ENCODE peak calls at places on chromosomes 6 and 20, in eight cellular contexts. R is esophagus muscularis mucosa, J is heart left ventricle, S is body of pancreas, N is A549, E is uterus, K is stomach, D is upper lobe of left lung. X is an unnamed sample.

GRCh38 chr6:170190046-170190445 is 100.8 kb downstream of the DLL1 start:
- DNase-seq in R (peak; percentile 64), J (no peak), S (no peak), N (no peak), E (no peak), K (no peak), D (no peak), X (no peak)

GRCh38 chr6:146931214-146931613 is 273.0 kb upstream of the STXBP5 start:
- DNase-seq in R (no peak), J (no peak), S (no peak), N (no peak), E (no peak), K (no peak), D (no peak), X (no peak)

GRCh38 chr6:149089508-149089907 is 228.0 kb upstream of the TAB2 start:
- DNase-seq in R (no peak), J (no peak), S (no peak), N (no peak), E (no peak), K (no peak), D (no peak), X (no peak)

GRCh38 chr20:47148059-47148458 is 208.4 kb downstream of the ZMYND8 start:
- DNase-seq in R (no peak), J (no peak), S (no peak), N (no peak), E (no peak), K (no peak), D (no peak), X (no peak)

GRCh38 chr6:4319992-4320683 is 184.8 kb upstream of the ECI2 start:
- DNase-seq in R (no peak), J (no peak), S (no peak), N (peak; percentile 42), E (peak; percentile 35), K (no peak), D (no peak), X (no peak)

GRCh38 chr20:24303393-24303792 is 166.0 kb upstream of the SYNDIG1 start:
- DNase-seq in R (no peak), J (no peak), S (no peak), N (peak; percentile 33), E (no peak), K (no peak), D (peak; percentile 30), X (no peak)

GRCh38 chr6:20746805-20747204 is 212.5 kb downstream of the CDKAL1 start:
- DNase-seq in R (no peak), J (no peak), S (no peak), N (no peak), E (no peak), K (no peak), D (no peak), X (no peak)

GRCh38 chr6:122530440-122531046 is 58.9 kb upstream of the SERINC1 start:
- DNase-seq in R (no peak), J (peak; percentile 26), S (peak; percentile 63), N (peak; percentile 49), E (peak; percentile 42), K (peak; percentile 53), D (no peak), X (no peak)

GRCh38 chr6:108940741-108941140 is 92.5 kb downstream of the ARMC2 start:
- DNase-seq in R (no peak), J (no peak), S (no peak), N (no peak), E (no peak), K (no peak), D (no peak), X (peak; percentile 48)

GRCh38 chr6:108941281-108941680 is 93.1 kb downstream of the ARMC2 start:
- DNase-seq in R (no peak), J (no peak), S (no peak), N (no peak), E (no peak), K (no peak), D (no peak), X (no peak)

GRCh38 chr6:108944058-108944457 is 95.8 kb downstream of the ARMC2 start:
- DNase-seq in R (no peak), J (no peak), S (no peak), N (no peak), E (no peak), K (no peak), D (no peak), X (peak; percentile 72)

GRCh38 chr6:108941867-108942266 is 93.6 kb downstream of the ARMC2 start:
- DNase-seq in R (no peak), J (no peak), S (no peak), N (no peak), E (no peak), K (no peak), D (no peak), X (no peak)

GRCh38 chr6:108942556-108943492 is 94.6 kb downstream of the ARMC2 start:
- DNase-seq in R (peak; percentile 47), J (no peak), S (no peak), N (no peak), E (no peak), K (no peak), D (no peak), X (no peak)
- TF ChIP-seq CTCF in R (no peak), J (no peak), S (no peak), N (no peak), E (no peak), K (no peak), D (no peak), X (no peak)

DNA sequence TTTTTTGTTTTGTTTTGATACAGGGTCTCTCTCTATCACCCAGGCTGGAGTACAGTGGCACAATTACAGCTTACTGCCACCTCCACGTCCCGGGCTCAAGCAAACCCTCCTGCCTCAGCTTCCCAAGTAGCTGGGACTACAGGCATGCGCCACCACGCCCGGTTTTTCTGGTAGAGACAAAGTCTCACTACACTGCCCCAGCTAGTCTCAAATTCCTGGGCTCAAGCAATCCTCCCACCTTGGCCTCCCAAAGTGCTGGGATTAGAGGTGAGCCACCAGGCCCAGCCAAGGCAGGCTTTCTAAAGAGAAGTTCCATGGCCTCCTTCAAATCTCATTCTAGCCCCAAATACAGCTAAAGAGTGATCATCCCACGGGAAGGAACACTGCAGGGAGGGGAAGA is 5.2 kb downstream of the MCCD1 start:
- DNase-seq in R (no peak), J (no peak), S (no peak), N (no peak), E (no peak), K (no peak), D (no peak), X (no peak)
- TF ChIP-seq POLR2A in R (no peak), J (no peak), S (no peak), N (no peak), E (no peak), K (no peak), D (no peak), X (no peak)

GRCh38 chr6:43147289-43147688 is 23.8 kb upstream of the SRF start:
- DNase-seq in R (no peak), J (no peak), S (no peak), N (no peak), E (no peak), K (no peak), D (no peak), X (peak; percentile 63)

GRCh38 chr6:43144879-43145278 is 26.2 kb upstream of the SRF start:
- DNase-seq in R (no peak), J (no peak), S (no peak), N (no peak), E (no peak), K (no peak), D (no peak), X (no peak)

GRCh38 chr6:43146709-43147108 is 24.4 kb upstream of the SRF start:
- DNase-seq in R (no peak), J (no peak), S (no peak), N (no peak), E (no peak), K (no peak), D (no peak), X (no peak)

GRCh38 chr6:43147691-43148477 is 23.2 kb upstream of the SRF start:
- DNase-seq in R (no peak), J (no peak), S (no peak), N (no peak), E (no peak), K (no peak), D (no peak), X (no peak)

DNA sequence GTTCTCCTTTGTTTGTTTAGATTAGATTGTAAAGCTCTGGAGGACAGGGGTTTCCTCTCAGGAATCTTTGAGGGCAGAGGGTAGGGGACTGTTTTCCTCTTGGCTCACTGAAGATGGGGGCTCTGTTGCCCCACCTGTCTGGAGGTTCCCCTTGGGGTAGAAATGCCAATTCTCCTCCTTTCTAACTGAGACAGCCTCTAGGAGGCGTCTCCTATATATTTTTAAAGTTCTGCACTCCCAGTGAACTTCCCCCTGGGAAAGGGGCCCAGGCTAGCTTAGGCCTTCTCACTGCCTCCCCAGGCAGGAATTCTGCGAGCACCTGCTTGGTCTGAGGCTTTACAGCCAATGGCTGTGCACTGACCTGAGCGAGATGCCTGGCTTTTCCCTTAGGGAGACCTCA is 24.8 kb upstream of the SRF start:
- DNase-seq in R (no peak), J (no peak), S (no peak), N (no peak), E (no peak), K (no peak), D (no peak), X (no peak)
- TF ChIP-seq CTCF in R (no peak), J (no peak), S (no peak), N (no peak), E (no peak), K (no peak), D (no peak), X (no peak)

GRCh38 chr6:27891300-27891913 is 20.8 kb downstream of the OR2B2 start:
- DNase-seq in R (no peak), J (no peak), S (no peak), N (no peak), E (no peak), K (no peak), D (no peak), X (no peak)

GRCh38 chr6:27892596-27893058 is 19.6 kb downstream of the OR2B2 start:
- DNase-seq in R (no peak), J (no peak), S (no peak), N (no peak), E (no peak), K (no peak), D (peak; percentile 92), X (no peak)

GRCh38 chr6:27889628-27890315 is 22.4 kb downstream of the OR2B2 start:
- DNase-seq in R (no peak), J (no peak), S (no peak), N (peak; percentile 37), E (no peak), K (no peak), D (no peak), X (no peak)

GRCh38 chr6:27889275-27889627 is 22.9 kb downstream of the OR2B2 start:
- DNase-seq in R (no peak), J (no peak), S (no peak), N (no peak), E (no peak), K (no peak), D (no peak), X (no peak)

DNA sequence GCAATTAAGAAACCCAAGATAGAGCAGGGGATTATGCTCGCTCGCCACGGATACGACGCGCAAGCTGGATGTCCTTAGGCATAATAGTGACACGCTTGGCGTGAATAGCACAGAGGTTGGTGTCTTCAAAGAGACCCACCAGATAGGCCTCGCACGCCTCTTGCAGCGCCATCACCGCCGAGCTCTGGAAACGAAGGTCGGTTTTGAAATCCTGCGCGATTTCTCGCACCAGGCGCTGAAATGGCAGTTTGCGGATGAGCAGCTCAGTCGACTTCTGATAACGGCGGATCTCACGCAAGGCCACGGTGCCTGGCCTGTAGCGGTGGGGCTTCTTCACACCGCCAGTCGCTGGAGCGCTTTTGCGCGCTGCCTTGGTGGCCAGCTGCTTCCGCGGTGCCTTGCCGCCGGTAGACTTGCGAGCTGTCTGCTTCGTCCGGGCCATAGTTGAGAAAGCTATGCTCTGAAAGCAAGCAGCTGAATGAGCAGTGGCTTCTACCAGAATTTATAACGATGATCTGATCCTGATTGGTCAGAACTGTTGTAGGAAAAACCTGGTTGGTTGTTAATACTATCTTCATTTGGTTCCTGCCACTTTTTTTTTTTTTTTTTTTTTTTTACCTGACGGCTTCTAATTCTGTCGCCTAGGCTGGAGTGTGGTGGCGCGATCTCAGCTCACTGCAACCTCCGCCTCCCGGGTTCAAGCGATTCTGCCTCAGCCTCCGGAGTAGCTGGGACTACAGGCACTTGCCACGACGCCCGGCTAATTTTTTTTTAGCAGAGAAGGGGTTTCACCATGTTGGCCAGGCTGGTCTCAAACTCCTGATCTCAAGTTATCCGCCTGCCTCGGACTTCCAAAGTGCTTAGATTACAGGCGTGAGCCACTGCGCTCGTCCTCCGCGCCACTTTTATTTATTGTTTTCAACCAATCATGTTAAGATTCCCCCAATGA is 21.6 kb downstream of the OR2B2 start:
- DNase-seq in R (no peak), J (peak; percentile 55), S (peak; percentile 35), N (peak; percentile 94), E (no peak), K (peak; percentile 71), D (peak; percentile 87), X (no peak)
- TF ChIP-seq POLR2A in R (no peak), J (no peak), S (peak; percentile 50), N (peak; percentile 96), E (no peak), K (no peak), D (no peak), X (no peak)